ENCODE peak calls at places on chromosomes 12 and 14, in seven cellular contexts. P, C, R, O, X, Z and G are unnamed samples.

GRCh38 chr12:6613776-6614512 is 6.8 kb upstream of the CHD4 start:
- DNase-seq in C (peak), R (peak), Z (peak), O (peak), P (peak), X (peak), G (peak)

GRCh38 chr12:19757317-19757877 is 318.1 kb downstream of the AEBP2 start:
- DNase-seq in Z (no peak), R (no peak), C (no peak), P (peak), X (no peak), O (no peak), G (no peak)

GRCh38 chr14:103867523-103867953 is 20.2 kb upstream of the PPP1R13B start:
- DNase-seq in C (no peak), R (no peak), O (no peak), P (no peak), Z (peak), X (peak), G (no peak)

GRCh38 chr14:105292810-105293711 is 7.7 kb downstream of the BRF1 start:
- DNase-seq in R (no peak), C (no peak), P (no peak), O (no peak), Z (no peak), X (no peak), G (no peak)

GRCh38 chr12:104506691-104507401 is 50.1 kb downstream of the CHST11 start:
- DNase-seq in C (no peak), P (peak), O (peak), X (no peak), Z (no peak), R (peak), G (no peak)

GRCh38 chr14:100670017-100670974 is 56.4 kb upstream of the DLK1 start:
- DNase-seq in P (peak), Z (no peak), C (no peak), R (no peak), X (peak), O (no peak), G (no peak)

GRCh38 chr14:64971890-64972785 is at the start of gene RAB15:
- DNase-seq in X (no peak), O (no peak), R (no peak), P (no peak), Z (no peak), C (no peak), G (no peak)

GRCh38 chr14:69138189-69138535 is 14.8 kb downstream of the DCAF5 start:
- DNase-seq in R (no peak), P (no peak), X (no peak), C (no peak), O (no peak), Z (no peak), G (no peak)

GRCh38 chr14:24194873-24195185 is 412 bp downstream of the TM9SF1 start:
- DNase-seq in X (no peak), Z (no peak), C (no peak), O (no peak), P (no peak), R (no peak), G (no peak)

GRCh38 chr14:73744175-73744867 is 30.1 kb upstream of the PNMA1 start:
- DNase-seq in C (no peak), Z (no peak), O (no peak), P (no peak), X (no peak), R (no peak), G (no peak)

GRCh38 chr12:14442221-14442881 is 76.9 kb downstream of the ATF7IP start:
- DNase-seq in X (no peak), Z (no peak), P (no peak), C (no peak), R (no peak), O (no peak), G (no peak)

GRCh38 chr14:94320243-94320642 is 2.9 kb downstream of the SERPINA6 start:
- DNase-seq in O (no peak), C (peak), X (no peak), P (peak), Z (no peak), R (no peak), G (no peak)

GRCh38 chr14:101965145-101965531 is 765 bp downstream of the DYNC1H1 start:
- DNase-seq in X (no peak), O (no peak), Z (peak), R (no peak), P (peak), C (peak), G (peak)

GRCh38 chr12:123681605-123682004 is 10.7 kb downstream of the TCTN2 start:
- DNase-seq in P (no peak), R (no peak), X (no peak), Z (no peak), O (no peak), C (no peak), G (no peak)

GRCh38 chr12:59372971-59373370 is 222.9 kb upstream of the SLC16A7 start:
- DNase-seq in X (no peak), Z (no peak), C (no peak), P (no peak), R (no peak), O (no peak), G (no peak)

GRCh38 chr14:90056821-90057220 is 5.0 kb upstream of the KCNK13 start:
- DNase-seq in O (no peak), Z (no peak), P (no peak), R (no peak), C (no peak), X (no peak), G (no peak)

GRCh38 chr12:108270035-108270840 is 68.9 kb downstream of the CMKLR1 start:
- DNase-seq in Z (no peak), X (no peak), O (no peak), C (no peak), R (no peak), P (no peak), G (no peak)

GRCh38 chr14:30283822-30284446 is 275.0 kb upstream of the G2E3 start:
- DNase-seq in P (no peak), C (no peak), R (no peak), O (no peak), Z (no peak), X (no peak), G (no peak)

GRCh38 chr12:56954057-56954577 is 3.3 kb downstream of the RDH16 start:
- DNase-seq in Z (no peak), P (no peak), O (no peak), R (no peak), X (no peak), C (no peak), G (no peak)

GRCh38 chr12:39173689-39174088 is 268.3 kb upstream of the CPNE8 start:
- DNase-seq in Z (no peak), O (no peak), R (no peak), C (no peak), X (no peak), P (peak), G (no peak)

GRCh38 chr12:13044859-13045384 is 741 bp downstream of the FAM234B start:
- DNase-seq in R (no peak), O (no peak), C (no peak), Z (no peak), P (no peak), X (no peak), G (no peak)

GRCh38 chr14:32698831-32699230 is 239.8 kb upstream of the NPAS3 start:
- DNase-seq in Z (no peak), O (no peak), X (no peak), R (no peak), C (no peak), P (no peak), G (no peak)